ENCODE peak calls at places on chromosome 4, in five cellular contexts. One of them, this sample, is unnamed.

GRCh38 chr4:177105526-177105925 is 204.1 kb upstream of the NEIL3 start:
- DNase-seq in germinal center: no peak
- DNase-seq in cerebellar cortex: no peak
- DNase-seq in Daoy: no peak
- DNase-seq in iPS DF 6.9: no peak
- DNase-seq in this sample: no peak

GRCh38 chr4:21113496-21114213 is 413.4 kb downstream of the PACRGL start:
- DNase-seq in Daoy: no peak
- DNase-seq in cerebellar cortex: peak
- DNase-seq in germinal center: no peak
- DNase-seq in iPS DF 6.9: no peak
- DNase-seq in this sample: no peak

GRCh38 chr4:102390438-102390837 is 45.2 kb upstream of the SLC39A8 start:
- DNase-seq in cerebellar cortex: no peak
- DNase-seq in germinal center: peak
- DNase-seq in Daoy: peak
- DNase-seq in iPS DF 6.9: no peak
- DNase-seq in this sample: no peak

GRCh38 chr4:16750216-16750615 is 148.2 kb downstream of the LDB2 start:
- DNase-seq in cerebellar cortex: no peak
- DNase-seq in iPS DF 6.9: no peak
- DNase-seq in germinal center: no peak
- DNase-seq in Daoy: no peak
- DNase-seq in this sample: no peak

GRCh38 chr4:48898733-48899431 is 7.7 kb downstream of the OCIAD2 start:
- DNase-seq in iPS DF 6.9: no peak
- DNase-seq in Daoy: peak
- DNase-seq in germinal center: no peak
- DNase-seq in cerebellar cortex: no peak
- DNase-seq in this sample: no peak

GRCh38 chr4:186118582-186118981 is 14.1 kb downstream of the FAM149A start:
- DNase-seq in germinal center: no peak
- DNase-seq in iPS DF 6.9: no peak
- DNase-seq in cerebellar cortex: no peak
- DNase-seq in Daoy: no peak
- DNase-seq in this sample: no peak

GRCh38 chr4:6239486-6239885 is 30.2 kb upstream of the WFS1 start:
- DNase-seq in cerebellar cortex: no peak
- DNase-seq in iPS DF 6.9: no peak
- DNase-seq in germinal center: no peak
- DNase-seq in Daoy: no peak
- DNase-seq in this sample: no peak

GRCh38 chr4:94929696-94930095 is 171.9 kb downstream of the BMPR1B start:
- DNase-seq in germinal center: no peak
- DNase-seq in iPS DF 6.9: no peak
- DNase-seq in cerebellar cortex: no peak
- DNase-seq in Daoy: no peak
- DNase-seq in this sample: no peak